ENCODE peak calls at places on chromosome 17, in four cellular contexts. G, O, V and Z are unnamed samples.
A peak's percentile ranks its signal among the peaks of the same experiment; 100 is the strongest.

GRCh38 chr17:38733315-38734234 is 3.4 kb downstream of the CISD3 start:
- DNase-seq in O (no peak), G (peak; percentile 38), V (no peak), Z (no peak)

GRCh38 chr17:2854662-2855061 is 58.4 kb downstream of the RAP1GAP2 start:
- DNase-seq in O (no peak), V (no peak), G (no peak), Z (no peak)

GRCh38 chr17:64382184-64382583 is 8.5 kb downstream of the PECAM1 start:
- DNase-seq in V (no peak), O (no peak), G (no peak), Z (no peak)

GRCh38 chr17:79835953-79836951 is 3.0 kb downstream of the CBX4 start:
- DNase-seq in G (no peak), V (no peak), O (no peak), Z (peak; percentile 50)

GRCh38 chr17:4362141-4362540 is 4.3 kb downstream of the UBE2G1 start:
- DNase-seq in V (no peak), O (no peak), G (no peak), Z (no peak)

GRCh38 chr17:78671607-78672404 is 94.6 kb upstream of the DNAH17 start:
- DNase-seq in O (no peak), V (no peak), G (no peak), Z (no peak)

GRCh38 chr17:2259769-2260536 is 43.6 kb downstream of the SMG6 start:
- DNase-seq in V (peak; percentile 39), O (peak; percentile 19), G (no peak), Z (no peak)

GRCh38 chr17:19718041-19718612 is 1.7 kb upstream of the SLC47A2 start:
- DNase-seq in O (no peak), V (no peak), G (no peak), Z (no peak)

GRCh38 chr17:81870978-81871386 is at the start of gene ARHGDIA:
- DNase-seq in V (no peak), O (no peak), G (no peak), Z (no peak)

GRCh38 chr17:35819456-35819855 is 10.2 kb downstream of the TAF15 start:
- DNase-seq in O (no peak), G (no peak), V (no peak), Z (no peak)

GRCh38 chr17:13749566-13750235 is 148.0 kb upstream of the HS3ST3A1 start:
- DNase-seq in G (no peak), V (no peak), O (no peak), Z (no peak)

GRCh38 chr17:3949418-3949817 is 14.8 kb downstream of the ATP2A3 start:
- DNase-seq in O (no peak), G (no peak), V (no peak), Z (no peak)

GRCh38 chr17:82444941-82445521 is 5.5 kb downstream of the CYBC1 start:
- DNase-seq in O (no peak), V (no peak), G (peak; percentile 23), Z (no peak)

GRCh38 chr17:5381542-5381941 is 37.9 kb downstream of the NUP88 start:
- DNase-seq in V (no peak), G (peak; percentile 24), O (no peak), Z (no peak)